ENCODE peak calls at places on chromosome 21, in seven cellular contexts. One of them, this sample, is unnamed.
A peak's percentile ranks its signal among the peaks of the same experiment; 100 is the strongest.

GRCh38 chr21:22561946-22562345 is 1563.7 kb downstream of the NCAM2 start:
- DNase-seq in GM12891: no peak
- DNase-seq in HepG2: no peak
- DNase-seq in K562: no peak
- DNase-seq in SK-N-SH: no peak
- DNase-seq in GM12878: no peak
- DNase-seq in H1: no peak
- DNase-seq in this sample: no peak

GRCh38 chr21:45886610-45887026 is 95.0 kb upstream of the COL6A1 start:
- DNase-seq in H1: no peak
- DNase-seq in K562: no peak
- DNase-seq in SK-N-SH: no peak
- DNase-seq in GM12891: no peak
- DNase-seq in GM12878: no peak
- DNase-seq in HepG2: no peak
- DNase-seq in this sample: no peak

GRCh38 chr21:45555251-45555556 is 13.0 kb upstream of the SLC19A1 start:
- DNase-seq in SK-N-SH: peak; percentile 91
- DNase-seq in H1: no peak
- DNase-seq in K562: no peak
- DNase-seq in HepG2: no peak
- DNase-seq in GM12891: no peak
- DNase-seq in GM12878: no peak
- DNase-seq in this sample: no peak

GRCh38 chr21:44258056-44258725 is 3.5 kb downstream of the DNMT3L start:
- DNase-seq in GM12891: no peak
- DNase-seq in GM12878: no peak
- DNase-seq in H1: no peak
- DNase-seq in SK-N-SH: no peak
- DNase-seq in K562: no peak
- DNase-seq in HepG2: no peak
- DNase-seq in this sample: peak; percentile 13

GRCh38 chr21:27132270-27132669 is 165.4 kb upstream of the ADAMTS5 start:
- DNase-seq in H1: no peak
- DNase-seq in K562: no peak
- DNase-seq in SK-N-SH: no peak
- DNase-seq in GM12878: no peak
- DNase-seq in HepG2: no peak
- DNase-seq in GM12891: no peak
- DNase-seq in this sample: no peak

GRCh38 chr21:37460196-37460595 is 93.6 kb downstream of the DYRK1A start:
- DNase-seq in GM12878: no peak
- DNase-seq in GM12891: no peak
- DNase-seq in H1: no peak
- DNase-seq in K562: peak; percentile 67
- DNase-seq in SK-N-SH: no peak
- DNase-seq in HepG2: no peak
- DNase-seq in this sample: no peak

GRCh38 chr21:45998871-45999580 is 17.5 kb downstream of the COL6A1 start:
- DNase-seq in SK-N-SH: no peak
- DNase-seq in H1: no peak
- DNase-seq in GM12878: no peak
- DNase-seq in GM12891: no peak
- DNase-seq in K562: no peak
- DNase-seq in HepG2: no peak
- DNase-seq in this sample: no peak

GRCh38 chr21:27795418-27795817 is 828.5 kb upstream of the ADAMTS5 start:
- DNase-seq in K562: no peak
- DNase-seq in H1: no peak
- DNase-seq in GM12878: no peak
- DNase-seq in HepG2: no peak
- DNase-seq in GM12891: no peak
- DNase-seq in SK-N-SH: no peak
- DNase-seq in this sample: no peak

GRCh38 chr21:38159355-38159754 is 97.4 kb upstream of the KCNJ15 start:
- DNase-seq in H1: peak; percentile 72
- DNase-seq in SK-N-SH: peak; percentile 57
- DNase-seq in K562: peak; percentile 86
- DNase-seq in GM12878: peak; percentile 19
- DNase-seq in GM12891: peak; percentile 22
- DNase-seq in HepG2: peak; percentile 53
- DNase-seq in this sample: peak; percentile 22

GRCh38 chr21:28538987-28539622 is 453.6 kb downstream of the LTN1 start:
- DNase-seq in HepG2: no peak
- DNase-seq in K562: no peak
- DNase-seq in SK-N-SH: no peak
- DNase-seq in GM12891: no peak
- DNase-seq in GM12878: no peak
- DNase-seq in H1: no peak
- DNase-seq in this sample: no peak

GRCh38 chr21:43353282-43354010 is 73.5 kb downstream of the SIK1 start:
- DNase-seq in HepG2: no peak
- DNase-seq in K562: no peak
- DNase-seq in GM12891: no peak
- DNase-seq in SK-N-SH: no peak
- DNase-seq in GM12878: no peak
- DNase-seq in H1: no peak
- DNase-seq in this sample: no peak

GRCh38 chr21:43343095-43343991 is 83.6 kb downstream of the SIK1 start:
- DNase-seq in GM12891: no peak
- DNase-seq in H1: no peak
- DNase-seq in K562: no peak
- DNase-seq in GM12878: no peak
- DNase-seq in HepG2: peak; percentile 94
- DNase-seq in SK-N-SH: no peak
- DNase-seq in this sample: no peak

GRCh38 chr21:43370091-43370658 is 56.8 kb downstream of the SIK1 start:
- DNase-seq in GM12878: no peak
- DNase-seq in SK-N-SH: no peak
- DNase-seq in K562: no peak
- DNase-seq in H1: no peak
- DNase-seq in GM12891: no peak
- DNase-seq in HepG2: no peak
- DNase-seq in this sample: no peak

GRCh38 chr21:44871576-44872265 is 1.8 kb downstream of the PTTG1IP start:
- DNase-seq in K562: no peak
- DNase-seq in GM12878: no peak
- DNase-seq in GM12891: no peak
- DNase-seq in H1: no peak
- DNase-seq in SK-N-SH: no peak
- DNase-seq in HepG2: peak; percentile 71
- DNase-seq in this sample: no peak

GRCh38 chr21:44456915-44457736 is 1.8 kb downstream of the LRRC3 start:
- DNase-seq in H1: no peak
- DNase-seq in HepG2: no peak
- DNase-seq in GM12891: no peak
- DNase-seq in GM12878: no peak
- DNase-seq in K562: no peak
- DNase-seq in SK-N-SH: no peak
- DNase-seq in this sample: no peak

GRCh38 chr21:31566611-31567010 is 92.9 kb upstream of the SOD1 start:
- DNase-seq in HepG2: no peak
- DNase-seq in SK-N-SH: no peak
- DNase-seq in H1: no peak
- DNase-seq in GM12891: no peak
- DNase-seq in GM12878: no peak
- DNase-seq in K562: no peak
- DNase-seq in this sample: no peak

GRCh38 chr21:31557956-31558838 is 101.3 kb upstream of the SOD1 start:
- DNase-seq in H1: peak; percentile 83
- DNase-seq in GM12878: no peak
- DNase-seq in K562: no peak
- DNase-seq in HepG2: no peak
- DNase-seq in SK-N-SH: peak; percentile 84
- DNase-seq in GM12891: no peak
- DNase-seq in this sample: no peak

DNA sequence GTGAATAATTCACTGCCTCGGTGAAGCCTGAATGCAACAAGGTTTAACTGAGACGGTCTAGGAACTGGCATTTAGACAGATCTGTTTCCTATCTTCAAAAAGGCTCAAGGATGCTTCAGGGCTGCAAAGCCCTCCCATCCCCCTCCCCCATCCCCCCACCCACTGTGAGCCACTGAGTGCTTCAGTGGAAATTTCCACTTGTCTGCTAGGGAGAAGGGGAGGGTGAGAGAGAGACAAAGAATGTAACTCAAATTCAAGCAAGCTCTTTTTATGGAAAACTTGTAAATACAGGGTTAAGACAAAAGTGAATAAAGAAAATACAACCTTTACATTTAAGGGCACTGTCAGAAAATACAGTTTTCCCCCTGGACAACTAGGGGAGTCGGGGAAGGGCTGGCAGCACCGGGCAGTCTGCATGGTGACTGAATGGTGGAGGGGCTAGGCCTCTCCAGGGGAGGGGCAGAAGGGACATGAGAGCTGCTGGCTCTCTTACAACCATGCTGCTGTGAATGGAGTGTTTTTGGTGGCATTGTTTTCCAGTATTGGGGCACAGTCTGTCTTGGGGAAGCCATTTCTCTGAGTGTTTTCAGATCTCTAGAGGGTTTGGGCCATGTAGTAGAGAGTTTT is 56.7 kb downstream of the MRPS6 start:
- DNase-seq in HepG2: peak; percentile 18
- DNase-seq in GM12878: no peak
- DNase-seq in SK-N-SH: peak; percentile 22
- DNase-seq in GM12891: no peak
- DNase-seq in H1: peak; percentile 55
- DNase-seq in K562: no peak
- DNase-seq in this sample: no peak
- TF ChIP-seq TAF1 in HepG2: no peak
- TF ChIP-seq TAF1 in GM12878: no peak
- TF ChIP-seq TAF1 in SK-N-SH: no peak
- TF ChIP-seq TAF1 in GM12891: no peak
- TF ChIP-seq TAF1 in H1: no peak
- TF ChIP-seq TAF1 in K562: no peak
- TF ChIP-seq TAF1 in this sample: no peak

DNA sequence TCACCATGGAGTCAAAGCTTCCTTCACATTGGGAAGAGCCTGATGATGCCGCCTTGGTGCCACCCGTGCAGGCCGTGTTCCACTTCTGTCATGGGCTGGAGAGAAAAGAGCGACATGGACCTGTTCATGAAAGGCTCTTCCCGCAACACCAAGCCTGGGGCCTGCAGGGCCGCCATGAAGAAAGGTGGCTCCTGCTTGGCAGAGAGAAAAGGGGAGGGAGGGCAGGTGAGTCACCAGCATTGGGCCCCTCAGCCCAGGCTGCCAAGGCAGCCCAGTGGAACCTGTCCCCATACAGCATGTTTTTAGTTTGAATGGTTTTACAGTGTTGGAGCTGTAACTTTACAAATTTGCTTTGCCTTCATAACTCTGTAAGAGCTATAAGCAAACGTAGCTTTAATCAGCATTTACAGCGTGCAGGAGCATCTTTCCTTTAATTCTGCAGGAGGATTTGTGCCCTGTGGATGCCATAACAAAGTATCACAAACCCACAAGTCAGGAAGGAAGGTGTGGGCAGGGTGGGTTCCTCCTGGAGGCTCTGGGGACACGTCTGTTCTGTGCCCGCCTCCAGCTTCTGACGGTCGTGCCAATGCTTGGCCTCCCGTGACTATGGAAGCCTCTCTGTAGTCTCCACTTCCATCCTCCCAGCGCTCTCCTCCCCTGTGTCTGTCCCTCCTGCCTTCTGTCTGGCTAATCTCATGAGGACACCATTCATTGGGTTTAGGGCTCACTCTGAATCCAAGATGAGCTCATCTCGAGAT is 49.1 kb downstream of the RIPK4 start:
- DNase-seq in GM12878: no peak
- DNase-seq in K562: no peak
- DNase-seq in HepG2: no peak
- DNase-seq in SK-N-SH: no peak
- DNase-seq in H1: no peak
- DNase-seq in GM12891: no peak
- DNase-seq in this sample: no peak
- TF ChIP-seq TAF1 in GM12878: no peak
- TF ChIP-seq TAF1 in K562: no peak
- TF ChIP-seq TAF1 in HepG2: no peak
- TF ChIP-seq TAF1 in SK-N-SH: no peak
- TF ChIP-seq TAF1 in H1: no peak
- TF ChIP-seq TAF1 in GM12891: no peak
- TF ChIP-seq TAF1 in this sample: no peak

GRCh38 chr21:42172596-42173483 is 46.1 kb upstream of the ABCG1 start:
- DNase-seq in K562: no peak
- DNase-seq in HepG2: no peak
- DNase-seq in GM12891: no peak
- DNase-seq in SK-N-SH: no peak
- DNase-seq in GM12878: no peak
- DNase-seq in H1: no peak
- DNase-seq in this sample: no peak

GRCh38 chr21:42171091-42172053 is 47.6 kb upstream of the ABCG1 start:
- DNase-seq in GM12891: no peak
- DNase-seq in GM12878: no peak
- DNase-seq in H1: no peak
- DNase-seq in K562: no peak
- DNase-seq in SK-N-SH: no peak
- DNase-seq in HepG2: no peak
- DNase-seq in this sample: no peak

GRCh38 chr21:42165901-42166300 is 53.0 kb upstream of the ABCG1 start:
- DNase-seq in SK-N-SH: no peak
- DNase-seq in K562: no peak
- DNase-seq in H1: no peak
- DNase-seq in GM12878: no peak
- DNase-seq in GM12891: no peak
- DNase-seq in HepG2: no peak
- DNase-seq in this sample: no peak

GRCh38 chr21:42174173-42174572 is 44.8 kb upstream of the ABCG1 start:
- DNase-seq in GM12878: peak; percentile 13
- DNase-seq in K562: peak; percentile 85
- DNase-seq in HepG2: no peak
- DNase-seq in H1: no peak
- DNase-seq in GM12891: no peak
- DNase-seq in SK-N-SH: no peak
- DNase-seq in this sample: no peak

DNA sequence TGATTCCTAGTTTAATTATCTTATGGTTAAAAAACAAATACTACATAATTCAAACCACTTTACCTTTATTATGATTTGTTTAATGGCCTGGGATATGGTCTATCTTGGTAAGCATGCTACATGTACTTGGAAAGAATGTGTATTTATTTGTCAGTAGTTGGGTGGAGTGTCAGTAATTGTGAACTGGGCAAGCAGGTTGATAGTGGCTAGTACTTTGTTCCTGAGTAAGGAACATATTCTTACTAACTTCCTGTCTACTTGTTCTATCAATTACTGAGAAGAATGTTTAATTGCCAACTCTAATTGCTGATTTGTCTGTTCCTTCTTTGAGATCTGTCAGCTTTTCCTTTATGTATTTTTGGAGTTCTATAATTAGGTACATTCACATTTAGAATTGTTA is 49.2 kb upstream of the ABCG1 start:
- DNase-seq in K562: no peak
- DNase-seq in GM12878: no peak
- DNase-seq in SK-N-SH: no peak
- DNase-seq in GM12891: no peak
- DNase-seq in HepG2: no peak
- DNase-seq in H1: no peak
- DNase-seq in this sample: no peak
- TF ChIP-seq TAF1 in K562: no peak
- TF ChIP-seq TAF1 in GM12878: no peak
- TF ChIP-seq TAF1 in SK-N-SH: no peak
- TF ChIP-seq TAF1 in GM12891: no peak
- TF ChIP-seq TAF1 in HepG2: no peak
- TF ChIP-seq TAF1 in H1: no peak
- TF ChIP-seq TAF1 in this sample: no peak

GRCh38 chr21:39164523-39164922 is 18.7 kb downstream of the PSMG1 start:
- DNase-seq in K562: no peak
- DNase-seq in H1: no peak
- DNase-seq in GM12878: no peak
- DNase-seq in GM12891: no peak
- DNase-seq in HepG2: no peak
- DNase-seq in SK-N-SH: no peak
- DNase-seq in this sample: no peak
- TF ChIP-seq TAF1 in K562: no peak
- TF ChIP-seq TAF1 in H1: no peak
- TF ChIP-seq TAF1 in GM12878: no peak
- TF ChIP-seq TAF1 in GM12891: no peak
- TF ChIP-seq TAF1 in HepG2: no peak
- TF ChIP-seq TAF1 in SK-N-SH: no peak
- TF ChIP-seq TAF1 in this sample: no peak